ENCODE peak calls at places on chromosomes 5 and 9, in nine cellular contexts. E, Y, F, U, I, N, Q, W and P are unnamed samples.

GRCh38 chr9:129574911-129575574 is 45.9 kb downstream of the C9orf50 start:
- DNase-seq in E (no peak), U (no peak), Q (no peak), I (no peak), N (peak), Y (no peak), W (no peak), F (peak), P (no peak)

GRCh38 chr5:134462761-134463160 is 51.1 kb upstream of the CDKN2AIPNL start:
- DNase-seq in N (no peak), Q (peak), W (no peak), U (no peak), F (no peak), I (no peak), Y (no peak), E (no peak), P (no peak)

GRCh38 chr5:77214151-77214550 is 3.7 kb downstream of the PDE8B start:
- DNase-seq in W (no peak), N (no peak), Q (no peak), U (no peak), F (no peak), E (no peak), Y (no peak), I (no peak), P (no peak)

GRCh38 chr5:32206053-32206452 is 31.9 kb upstream of the GOLPH3 start:
- DNase-seq in Q (no peak), F (no peak), W (no peak), I (no peak), U (no peak), Y (no peak), N (no peak), E (no peak), P (no peak)

GRCh38 chr9:86062845-86063693 is 36.3 kb downstream of the GOLM1 start:
- DNase-seq in U (no peak), Y (no peak), N (no peak), F (no peak), E (no peak), Q (no peak), W (peak), I (no peak), P (no peak)

GRCh38 chr5:74619308-74619707 is 21.2 kb downstream of the ENC1 start:
- DNase-seq in E (no peak), F (no peak), U (no peak), I (no peak), N (no peak), W (no peak), Y (no peak), Q (no peak), P (no peak)

GRCh38 chr9:104835163-104835562 is 71.2 kb downstream of the NIPSNAP3B start:
- DNase-seq in Q (no peak), F (no peak), Y (no peak), N (no peak), I (no peak), E (no peak), U (no peak), W (no peak), P (no peak)

GRCh38 chr5:158644301-158644700 is 455.4 kb downstream of the EBF1 start:
- DNase-seq in Y (no peak), I (no peak), E (no peak), W (no peak), U (no peak), F (no peak), N (no peak), Q (no peak), P (no peak)

GRCh38 chr5:161230222-161230621 is 316.3 kb downstream of the GABRB2 start:
- DNase-seq in Y (no peak), U (no peak), I (peak), E (peak), F (no peak), W (no peak), N (peak), Q (no peak), P (no peak)

GRCh38 chr9:81851340-81851739 is 76.9 kb upstream of the SPATA31D4 start:
- DNase-seq in F (no peak), Y (no peak), U (no peak), N (no peak), W (no peak), E (no peak), I (no peak), Q (no peak), P (no peak)

GRCh38 chr5:153079396-153079795 is 411.1 kb upstream of the GRIA1 start:
- DNase-seq in F (no peak), Y (no peak), N (no peak), Q (no peak), U (no peak), I (no peak), W (peak), E (no peak), P (no peak)

GRCh38 chr5:42274913-42275312 is 148.3 kb upstream of the GHR start:
- DNase-seq in W (no peak), I (no peak), F (no peak), Q (no peak), Y (no peak), U (no peak), E (no peak), N (peak), P (peak)

GRCh38 chr9:9893837-9894236 is 719.0 kb downstream of the PTPRD start:
- DNase-seq in F (no peak), E (no peak), W (peak), I (no peak), N (peak), Q (no peak), Y (no peak), U (no peak), P (no peak)

GRCh38 chr9:101468116-101468515 is 32.5 kb upstream of the ALDOB start:
- DNase-seq in Q (no peak), I (no peak), W (no peak), Y (no peak), U (no peak), F (no peak), N (no peak), E (no peak), P (no peak)

DNA sequence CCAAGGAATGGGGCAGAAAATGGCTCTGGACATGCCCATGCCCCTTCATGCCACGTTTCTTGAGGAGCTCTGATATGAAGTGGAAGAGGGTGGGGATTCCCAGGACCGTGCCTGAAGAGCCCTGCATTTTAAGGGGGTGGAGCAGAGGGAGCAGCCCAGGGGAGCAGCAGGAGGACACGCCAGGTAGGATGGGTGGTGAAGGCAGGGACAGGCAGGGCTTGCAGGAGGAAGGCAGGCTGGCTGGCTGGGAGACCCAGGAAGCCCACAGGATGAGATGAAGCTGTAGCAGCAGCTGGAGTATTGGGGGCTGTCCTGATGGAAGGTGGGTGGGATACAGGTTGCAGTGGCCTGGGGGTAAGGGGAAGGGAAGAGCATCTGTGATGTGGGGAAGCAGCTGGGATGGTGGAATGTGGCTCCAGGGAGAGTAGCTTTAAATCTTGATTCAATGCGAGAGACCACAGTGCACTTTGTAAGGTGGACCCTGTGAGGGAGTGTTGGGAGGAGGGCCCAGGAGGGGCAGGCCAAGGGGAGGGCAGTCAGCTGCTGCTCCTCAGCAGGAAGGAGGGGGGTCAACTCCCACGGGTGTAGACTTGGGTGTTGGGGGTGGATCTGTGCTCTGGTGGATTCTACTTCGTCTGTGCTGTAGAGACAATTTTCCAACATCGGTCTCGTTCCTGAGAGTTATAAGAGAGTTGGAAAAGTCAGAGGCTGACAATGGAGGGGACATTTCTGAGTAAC is 242.6 kb upstream of the IRX4 start:
- DNase-seq in Y (no peak), I (no peak), E (no peak), U (no peak), F (no peak), W (no peak), N (no peak), Q (no peak), P (no peak)
- TF ChIP-seq CTCF in Y (no peak), I (no peak), E (no peak), U (no peak), F (no peak), W (no peak), N (no peak), Q (no peak), P (no peak)

DNA sequence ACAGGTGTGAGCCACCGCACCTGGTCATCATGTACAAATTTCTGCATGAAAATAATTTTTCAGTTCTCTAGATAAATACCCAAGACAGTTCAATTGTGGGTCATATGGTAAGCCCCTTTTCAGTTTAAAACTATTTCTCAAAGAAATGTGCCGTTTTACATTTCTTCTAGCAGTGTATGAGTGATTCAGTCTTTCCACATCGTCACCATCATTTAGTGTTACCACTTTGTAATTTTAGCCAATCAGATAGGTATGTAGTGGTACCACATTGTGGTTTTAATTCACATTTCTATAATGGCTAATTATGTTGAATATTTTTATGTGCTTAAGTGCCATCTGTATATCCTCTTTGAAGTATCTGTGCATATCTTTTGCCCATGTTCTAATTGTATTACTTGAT is 163.1 kb downstream of the AOPEP start:
- DNase-seq in E (no peak), Y (no peak), W (no peak), U (no peak), Q (no peak), I (no peak), F (no peak), N (no peak), P (no peak)
- TF ChIP-seq CTCF in E (no peak), Y (no peak), W (no peak), U (no peak), Q (no peak), I (no peak), F (no peak), N (no peak), P (no peak)

DNA sequence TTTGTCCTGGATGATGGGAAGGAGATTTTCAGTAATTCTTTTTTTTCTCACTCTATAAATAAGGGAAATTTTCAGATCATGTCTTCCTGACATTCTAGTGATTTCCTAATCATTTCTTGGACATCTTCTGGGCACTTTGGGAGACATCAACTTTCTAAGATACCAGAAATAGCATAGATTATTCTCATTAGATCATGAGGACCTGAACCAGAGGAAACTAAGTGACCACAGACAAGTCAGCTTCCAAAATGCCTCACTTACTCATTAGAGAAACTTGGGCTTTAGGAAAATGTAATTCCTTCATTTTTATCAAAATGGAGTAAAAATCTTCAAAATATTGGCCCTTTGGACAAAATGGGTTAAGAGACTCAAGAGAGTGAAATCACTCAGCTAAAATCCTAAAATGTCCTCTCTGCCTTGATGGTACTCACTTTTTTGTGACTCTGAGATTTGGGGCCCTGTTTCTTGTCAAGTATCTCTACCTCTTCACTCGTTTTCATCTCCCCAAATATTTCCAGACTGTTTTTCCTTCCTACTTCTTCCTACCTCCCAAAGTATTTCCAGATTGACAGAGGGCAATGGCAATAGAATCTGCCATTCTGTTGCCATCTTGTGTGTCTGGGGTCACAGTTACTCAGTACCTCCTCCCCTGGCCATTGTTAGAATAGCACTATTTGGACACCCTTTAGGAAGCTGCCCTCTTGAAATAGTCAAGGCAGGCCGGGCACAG is 194.5 kb downstream of the NR3C1 start:
- DNase-seq in W (no peak), Y (no peak), F (peak), U (no peak), I (no peak), N (no peak), E (no peak), Q (no peak), P (no peak)
- TF ChIP-seq CTCF in W (peak), Y (no peak), F (peak), U (no peak), I (peak), N (peak), E (no peak), Q (no peak), P (no peak)

GRCh38 chr5:75667586-75667985 is 49.7 kb downstream of the POC5 start:
- DNase-seq in Q (no peak), U (no peak), E (no peak), N (no peak), Y (no peak), I (no peak), W (no peak), F (no peak), P (no peak)
- TF ChIP-seq CTCF in Q (no peak), U (no peak), E (no peak), N (no peak), Y (no peak), I (peak), W (no peak), F (no peak), P (no peak)

GRCh38 chr9:97307091-97307490 is 368 bp upstream of the CCDC180 start:
- DNase-seq in W (no peak), Q (peak), I (peak), N (no peak), E (peak), Y (peak), F (peak), U (no peak), P (peak)
- TF ChIP-seq CTCF in W (no peak), Q (no peak), I (peak), N (no peak), E (no peak), Y (no peak), F (no peak), U (no peak), P (peak)

DNA sequence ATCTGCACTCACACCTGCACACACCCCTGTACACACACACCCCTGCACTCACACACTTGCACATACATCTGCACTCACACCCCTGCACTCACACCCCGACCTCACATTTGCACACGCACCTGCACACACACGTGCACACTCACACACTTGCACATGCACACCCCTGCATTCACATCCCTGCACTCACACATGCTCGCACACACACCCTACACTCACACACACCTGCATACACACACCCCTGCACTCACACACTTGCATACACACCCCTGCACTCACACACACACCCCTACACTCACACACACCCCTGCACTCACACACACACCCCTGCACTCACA is 27.5 kb downstream of the GLT6D1 start:
- DNase-seq in Q (no peak), I (no peak), N (no peak), F (no peak), E (no peak), Y (no peak), W (no peak), U (no peak), P (no peak)
- TF ChIP-seq CTCF in Q (no peak), I (no peak), N (no peak), F (no peak), E (no peak), Y (no peak), W (no peak), U (no peak), P (no peak)

GRCh38 chr5:43609752-43610151 is 6.8 kb downstream of the NNT start:
- DNase-seq in Q (no peak), Y (no peak), U (no peak), N (peak), F (no peak), I (no peak), E (no peak), W (no peak), P (no peak)
- TF ChIP-seq CTCF in Q (no peak), Y (no peak), U (no peak), N (no peak), F (no peak), I (peak), E (no peak), W (no peak), P (no peak)

GRCh38 chr5:172936441-172936840 is 22.8 kb upstream of the RPL26L1 start:
- DNase-seq in Q (no peak), W (no peak), F (no peak), N (no peak), U (no peak), I (no peak), E (no peak), Y (no peak), P (no peak)

GRCh38 chr5:172940242-172941066 is 18.8 kb upstream of the RPL26L1 start:
- DNase-seq in Y (no peak), N (no peak), U (no peak), E (no peak), F (no peak), W (no peak), Q (no peak), I (no peak), P (no peak)

GRCh38 chr5:172939561-172939960 is 19.7 kb upstream of the RPL26L1 start:
- DNase-seq in I (no peak), Y (no peak), U (no peak), F (peak), N (no peak), E (no peak), Q (no peak), W (no peak), P (peak)

GRCh38 chr5:172941067-172941516 is 18.1 kb upstream of the RPL26L1 start:
- DNase-seq in W (no peak), F (no peak), Y (no peak), I (no peak), E (no peak), U (no peak), N (peak), Q (no peak), P (no peak)

GRCh38 chr5:172939045-172939444 is 20.2 kb upstream of the RPL26L1 start:
- DNase-seq in Y (no peak), N (peak), Q (no peak), F (peak), U (no peak), I (peak), E (no peak), W (peak), P (no peak)
- TF ChIP-seq CTCF in Y (no peak), N (peak), Q (no peak), F (peak), U (no peak), I (peak), E (peak), W (no peak), P (peak)